ENCODE peak calls at places on chromosome 3, in seven cellular contexts. E is fibroblast of pulmonary artery, Z is progenitor cell of endocrine pancreas, A is glutamatergic neuron, F is prostate gland, I is astrocyte, B is AG04449. X is an unnamed sample.
A peak's percentile ranks its signal among the peaks of the same experiment; 100 is the strongest.

GRCh38 chr3:82505079-82505756 is 743.8 kb upstream of the GBE1 start:
- DNase-seq in A (no peak), E (no peak), B (no peak), Z (no peak), I (no peak), F (no peak), X (no peak)

GRCh38 chr3:111069974-111070751 is 1.5 kb upstream of the NECTIN3 start:
- DNase-seq in E (peak; percentile 24), A (peak; percentile 36), Z (no peak), B (no peak), F (peak; percentile 10), I (peak; percentile 4), X (no peak)

GRCh38 chr3:35908366-35909232 is 269.3 kb downstream of the ARPP21 start:
- DNase-seq in B (peak; percentile 23), I (peak; percentile 46), A (peak; percentile 76), E (peak; percentile 90), Z (peak; percentile 48), F (peak; percentile 20), X (peak; percentile 77)

GRCh38 chr3:197337214-197337613 is 38.8 kb upstream of the DLG1 start:
- DNase-seq in E (no peak), A (no peak), B (no peak), I (no peak), Z (no peak), F (no peak), X (no peak)

GRCh38 chr3:23302276-23302675 is 99.1 kb downstream of the UBE2E2 start:
- DNase-seq in B (no peak), Z (no peak), F (no peak), I (peak; percentile 64), E (peak; percentile 17), A (no peak), X (no peak)

GRCh38 chr3:8767667-8768363 is 1.6 kb downstream of the OXTR start:
- DNase-seq in B (no peak), Z (peak; percentile 25), A (peak; percentile 56), F (peak; percentile 47), E (no peak), I (peak; percentile 32), X (no peak)

GRCh38 chr3:9291991-9292390 is 42.5 kb upstream of the SRGAP3 start:
- DNase-seq in Z (no peak), F (no peak), I (no peak), A (no peak), B (no peak), E (no peak), X (no peak)

GRCh38 chr3:72675243-72675642 is 173.0 kb downstream of the SHQ1 start:
- DNase-seq in F (no peak), E (no peak), B (no peak), I (no peak), Z (no peak), A (no peak), X (no peak)

GRCh38 chr3:65322910-65323309 is 635.1 kb upstream of the ADAMTS9 start:
- DNase-seq in E (no peak), B (no peak), I (no peak), F (no peak), Z (no peak), A (no peak), X (no peak)

GRCh38 chr3:104316118-104316517 is 1050.6 kb upstream of the ALCAM start:
- DNase-seq in E (no peak), I (no peak), B (no peak), F (no peak), A (no peak), Z (no peak), X (no peak)

GRCh38 chr3:180040966-180041365 is 4.2 kb upstream of the PEX5L start:
- DNase-seq in B (no peak), F (no peak), Z (no peak), E (no peak), I (no peak), A (no peak), X (no peak)

GRCh38 chr3:111851511-111851954 is 7.5 kb upstream of the PHLDB2 start:
- DNase-seq in A (no peak), E (peak; percentile 89), I (peak; percentile 88), F (no peak), B (no peak), Z (no peak), X (no peak)

GRCh38 chr3:39491014-39491413 is 23.5 kb downstream of the MOBP start:
- DNase-seq in Z (no peak), F (no peak), A (no peak), B (no peak), E (no peak), I (no peak), X (no peak)

GRCh38 chr3:197331131-197331530 is 32.7 kb upstream of the DLG1 start:
- DNase-seq in Z (no peak), A (no peak), B (no peak), F (no peak), E (no peak), I (no peak), X (no peak)

GRCh38 chr3:177467268-177467985 is 270.1 kb upstream of the TBL1XR1 start:
- DNase-seq in F (no peak), I (no peak), Z (no peak), A (no peak), E (no peak), B (no peak), X (no peak)

GRCh38 chr3:54536450-54536849 is 391.4 kb downstream of the LRTM1 start:
- DNase-seq in E (no peak), I (no peak), F (no peak), A (no peak), B (no peak), Z (no peak), X (no peak)

GRCh38 chr3:194141415-194142155 is 5.6 kb downstream of the HES1 start:
- DNase-seq in Z (peak; percentile 74), F (peak; percentile 95), I (peak; percentile 92), E (peak; percentile 94), A (peak; percentile 72), B (no peak), X (peak; percentile 64)

GRCh38 chr3:169964176-169964575 is 2.4 kb upstream of the SEC62 start:
- DNase-seq in E (peak; percentile 35), A (no peak), I (peak; percentile 68), Z (no peak), B (no peak), F (no peak), X (no peak)

GRCh38 chr3:169966951-169967915 is 626 bp downstream of the SEC62 start:
- DNase-seq in F (peak; percentile 22), A (peak; percentile 78), E (peak; percentile 48), Z (peak; percentile 52), B (no peak), I (peak; percentile 37), X (no peak)

GRCh38 chr3:169968224-169968623 is 1.6 kb downstream of the SEC62 start:
- DNase-seq in E (no peak), B (no peak), A (no peak), Z (no peak), F (no peak), I (no peak), X (no peak)

GRCh38 chr3:169965562-169965961 is 1.0 kb upstream of the SEC62 start:
- DNase-seq in Z (no peak), E (no peak), A (no peak), F (no peak), B (no peak), I (no peak), X (no peak)

GRCh38 chr3:169966086-169966950 is at the start of gene SEC62:
- DNase-seq in Z (peak; percentile 93), F (peak; percentile 92), B (peak; percentile 40), A (peak; percentile 98), E (peak; percentile 93), I (peak; percentile 76), X (peak; percentile 91)
- TF ChIP-seq CTCF in Z (peak; percentile 50), F (peak; percentile 57), B (peak; percentile 60), A (peak; percentile 9), E (peak; percentile 34), I (peak; percentile 18), X (peak; percentile 56)

DNA sequence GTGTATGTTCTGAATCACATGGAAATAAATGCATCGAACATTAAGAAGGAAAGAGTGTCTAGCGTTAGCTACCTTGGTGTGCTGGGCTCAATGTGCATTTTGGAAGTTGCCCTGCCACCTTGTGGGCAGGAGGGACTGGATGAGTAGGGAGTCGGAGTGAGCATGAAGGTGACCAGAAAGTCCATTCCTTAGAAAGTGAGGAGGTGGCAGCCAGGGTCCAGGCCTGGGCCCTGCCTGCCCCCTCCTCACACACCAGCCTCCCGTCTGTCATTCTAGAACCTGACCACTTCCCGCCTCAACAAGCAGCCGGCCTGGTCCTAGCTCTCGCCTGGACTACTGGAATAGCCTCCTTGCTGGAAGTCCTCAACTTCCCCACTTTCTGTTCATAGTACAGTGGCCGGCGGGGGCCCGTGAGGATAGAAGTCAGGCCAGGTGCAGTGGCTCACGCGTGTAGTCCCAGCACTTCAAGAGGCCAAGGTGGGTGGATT is 10.2 kb upstream of the GATA2 start:
- DNase-seq in E (no peak), I (no peak), Z (no peak), F (no peak), B (no peak), A (peak; percentile 13), X (no peak)
- TF ChIP-seq CTCF in E (peak; percentile 16), I (no peak), Z (peak; percentile 42), F (peak; percentile 17), B (peak; percentile 20), A (no peak), X (peak; percentile 28)

GRCh38 chr3:122618614-122619013 is 41.2 kb downstream of the PARP15 start:
- DNase-seq in I (no peak), B (no peak), A (no peak), E (no peak), F (no peak), Z (no peak), X (no peak)
- TF ChIP-seq CTCF in I (no peak), B (no peak), A (no peak), E (no peak), F (no peak), Z (no peak), X (no peak)

GRCh38 chr3:149493315-149494021 is 19.0 kb downstream of the TM4SF4 start:
- DNase-seq in A (no peak), F (no peak), Z (no peak), E (no peak), B (no peak), I (no peak), X (no peak)

GRCh38 chr3:149495581-149496125 is 21.2 kb downstream of the TM4SF4 start:
- DNase-seq in F (no peak), Z (no peak), I (no peak), A (no peak), B (no peak), E (no peak), X (no peak)

GRCh38 chr3:149494759-149495580 is 20.5 kb downstream of the TM4SF4 start:
- DNase-seq in A (no peak), E (no peak), I (peak; percentile 53), F (no peak), B (peak; percentile 47), Z (no peak), X (no peak)

GRCh38 chr3:149490260-149490971 is 15.9 kb downstream of the TM4SF4 start:
- DNase-seq in I (no peak), F (peak; percentile 37), B (no peak), Z (no peak), A (no peak), E (no peak), X (no peak)

DNA sequence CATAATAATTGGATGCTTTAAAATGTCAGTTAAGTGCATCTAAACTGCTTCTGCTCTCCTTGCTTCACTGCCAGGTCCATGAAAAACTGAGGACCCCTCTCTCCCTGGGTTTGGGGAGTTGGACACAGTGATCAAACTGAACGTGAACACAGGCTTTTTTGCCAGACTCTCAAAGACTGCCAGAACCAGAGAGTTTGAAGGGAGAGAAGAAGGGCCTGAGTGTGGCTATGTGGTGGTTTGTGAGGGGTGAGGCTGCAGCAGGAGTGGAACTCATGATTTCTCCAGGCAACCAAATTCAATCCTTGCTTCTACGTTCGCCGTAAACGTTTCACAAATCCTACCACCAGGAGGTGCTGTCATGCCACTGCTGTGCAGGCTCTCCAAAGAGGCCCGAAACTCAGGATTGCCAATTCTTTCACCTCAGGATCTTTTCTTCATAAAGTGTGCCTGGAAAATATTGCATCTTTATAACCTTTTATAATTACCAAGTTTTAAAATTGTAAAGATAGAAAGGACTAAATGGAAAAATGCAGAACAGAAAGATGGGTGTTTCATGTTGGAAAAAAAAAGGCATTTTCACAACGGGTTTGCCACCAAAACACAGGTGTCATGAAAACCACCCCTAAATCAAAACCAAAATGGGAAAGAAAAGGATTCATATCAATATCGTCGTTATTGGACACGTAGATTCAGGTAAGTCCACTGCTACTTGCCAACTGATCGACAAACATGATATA is 19.7 kb downstream of the TM4SF4 start:
- DNase-seq in B (no peak), I (peak; percentile 39), A (peak; percentile 81), F (peak; percentile 38), E (peak; percentile 89), Z (peak; percentile 44), X (peak; percentile 80)
- TF ChIP-seq CTCF in B (peak; percentile 83), I (peak; percentile 88), A (peak; percentile 84), F (peak; percentile 77), E (peak; percentile 93), Z (peak; percentile 81), X (peak; percentile 83)